ENCODE peak calls at places on chromosome 20, in five cellular contexts. E, I, C, O and Q are unnamed samples.

GRCh38 chr20:63501818-63502670 is 3.2 kb upstream of the EEF1A2 start:
- DNase-seq in E (peak), I (no peak), C (no peak), O (no peak), Q (peak)

GRCh38 chr20:47111576-47111975 is 216.9 kb downstream of the EYA2 start:
- DNase-seq in E (no peak), I (no peak), C (no peak), O (no peak), Q (no peak)

GRCh38 chr20:47465335-47466090 is 36.2 kb upstream of the NCOA3 start:
- DNase-seq in E (no peak), I (no peak), C (no peak), O (no peak), Q (no peak)

GRCh38 chr20:20593447-20594170 is 118.8 kb downstream of the RALGAPA2 start:
- DNase-seq in E (peak), I (no peak), C (no peak), O (peak), Q (peak)

GRCh38 chr20:10949930-10950783 is 276.4 kb upstream of the JAG1 start:
- DNase-seq in E (no peak), I (peak), C (no peak), O (no peak), Q (no peak)

GRCh38 chr20:3082955-3083952 is 1.3 kb downstream of the AVP start:
- DNase-seq in E (no peak), I (no peak), C (no peak), O (no peak), Q (no peak)

GRCh38 chr20:61460261-61461047 is 208.4 kb downstream of the CDH4 start:
- DNase-seq in E (no peak), I (no peak), C (no peak), O (no peak), Q (no peak)

GRCh38 chr20:17680128-17680835 is 1.8 kb downstream of the RRBP1 start:
- DNase-seq in E (no peak), I (peak), C (no peak), O (peak), Q (peak)

GRCh38 chr20:39862613-39863012 is 826.4 kb downstream of the MAFB start:
- DNase-seq in E (no peak), I (no peak), C (no peak), O (no peak), Q (no peak)